ENCODE peak calls at places on chromosomes 2 and 18, in ten cellular contexts. Y is NT2/D1; F is naive thymus-derived CD4-positive, alpha-beta T cell; Q is pancreas; G is GM23248; T is hepatocyte; J is PC-3; L is mesendoderm; U is heart right ventricle; I is stomach. H is an unnamed sample.

GRCh38 chr2:24774373-24774772 is 18.8 kb downstream of the PTRHD1 start:
- DNase-seq in I (no peak), T (no peak), J (no peak), U (no peak), L (no peak), Y (no peak), Q (no peak), G (no peak), F (no peak), H (no peak)

GRCh38 chr2:241463276-241464135 is 44.9 kb downstream of the STK25 start:
- DNase-seq in F (no peak), U (no peak), I (no peak), G (no peak), Q (no peak), T (no peak), Y (no peak), J (no peak), L (no peak), H (no peak)

GRCh38 chr2:48283870-48284269 is 246.1 kb upstream of the STON1 start:
- DNase-seq in L (peak; percentile 12), F (no peak), U (no peak), T (no peak), Y (peak; percentile 33), Q (no peak), G (no peak), I (no peak), J (no peak), H (no peak)

GRCh38 chr2:102004588-102004987 is 12.8 kb downstream of the IL1R2 start:
- DNase-seq in Y (no peak), F (no peak), L (no peak), U (no peak), Q (no peak), G (no peak), J (no peak), T (no peak), I (no peak), H (no peak)

GRCh38 chr2:235553696-235554100 is 59.9 kb downstream of the AGAP1 start:
- DNase-seq in I (peak; percentile 43), Q (peak; percentile 37), T (no peak), J (no peak), U (no peak), Y (no peak), L (no peak), G (no peak), F (no peak), H (no peak)

GRCh38 chr2:112259509-112260294 is 4.9 kb upstream of the ZC3H8 start:
- DNase-seq in J (peak; percentile 87), Y (peak; percentile 80), F (peak; percentile 75), Q (peak; percentile 85), G (peak; percentile 83), I (peak; percentile 85), L (peak; percentile 84), T (peak; percentile 82), U (peak; percentile 80), H (peak; percentile 41)

GRCh38 chr2:108377815-108378630 is at the start of gene SULT1C4:
- DNase-seq in F (no peak), Y (no peak), U (peak; percentile 61), J (no peak), Q (peak; percentile 14), I (no peak), G (no peak), T (peak; percentile 90), L (peak; percentile 49), H (no peak)

GRCh38 chr18:30625961-30626360 is 416.6 kb downstream of the DSC3 start:
- DNase-seq in Y (no peak), G (no peak), L (no peak), J (no peak), T (no peak), U (no peak), Q (no peak), F (no peak), I (no peak), H (no peak)

GRCh38 chr2:199115169-199115568 is 342.6 kb downstream of the SATB2 start:
- DNase-seq in T (no peak), U (no peak), I (no peak), Q (no peak), J (no peak), L (no peak), F (no peak), Y (no peak), G (no peak), H (no peak)
- H3K4me3 ChIP-seq in T (no peak overlapping the region), U (no peak overlapping the region), I (no peak overlapping the region), Q (no peak overlapping the region), J (no peak overlapping the region), L (no peak overlapping the region), F (no peak overlapping the region), Y (no peak overlapping the region), G (no peak overlapping the region), H (no peak overlapping the region)

DNA sequence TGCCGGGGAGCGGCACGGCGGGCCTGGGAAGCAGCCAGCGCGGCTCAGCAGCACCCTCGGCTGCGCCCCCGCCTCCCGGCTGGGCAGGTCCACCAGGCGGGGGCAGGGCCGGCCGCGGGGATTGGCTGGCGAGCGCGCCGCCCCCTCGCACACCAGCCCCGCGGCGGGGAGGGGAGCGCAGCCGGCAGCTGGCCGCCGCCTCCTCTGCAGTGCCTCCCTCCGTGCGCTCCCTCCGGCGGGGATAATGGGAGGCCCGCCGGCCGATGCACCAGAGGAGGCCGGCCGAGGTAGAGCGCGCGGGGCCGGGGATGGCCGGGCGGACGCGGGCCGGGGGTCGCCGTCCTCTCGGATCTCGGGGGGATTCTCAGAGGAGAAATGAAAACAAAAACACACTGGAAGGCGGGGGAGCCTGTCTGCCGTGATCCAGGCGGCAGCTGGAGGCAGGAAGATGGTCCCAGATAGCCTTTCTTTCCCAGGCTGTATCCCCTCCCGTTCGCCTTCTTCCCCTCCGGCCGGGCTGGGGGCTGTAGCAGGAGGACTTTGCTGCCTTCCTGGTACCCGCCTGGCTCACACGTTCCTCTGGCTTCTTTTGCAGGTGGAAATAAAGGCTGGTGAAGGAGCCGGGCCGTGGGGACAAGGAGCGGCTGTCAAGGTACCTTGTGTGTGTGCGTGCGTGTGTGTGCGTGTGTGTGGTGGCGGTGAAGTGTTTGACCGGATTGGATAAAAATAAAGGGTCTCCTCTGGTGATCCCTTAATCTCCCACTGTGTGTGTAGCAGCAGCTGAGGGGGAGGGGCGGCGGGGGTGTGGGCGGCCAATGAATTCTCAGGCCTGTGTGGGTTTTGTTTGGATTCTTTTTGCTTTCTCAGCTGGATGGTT is 18.0 kb downstream of the TET3 start:
- DNase-seq in F (peak; percentile 89), U (peak; percentile 88), L (peak; percentile 92), I (peak; percentile 87), T (peak; percentile 95), Q (peak; percentile 78), J (peak; percentile 84), G (peak; percentile 96), Y (no peak), H (no peak)
- H3K4me1 ChIP-seq in F (peaks cover 35% of the 10 kb centered on the region), U (peaks cover 75% of the 10 kb centered on the region), L (peaks cover 23% of the 10 kb centered on the region), I (peaks cover 84% of the 10 kb centered on the region), T (peaks cover 48% of the 10 kb centered on the region), Q (no peaks in the 10 kb centered on the region), J (peaks cover 38% of the 10 kb centered on the region), G (peaks cover 37% of the 10 kb centered on the region), Y (peaks cover 26% of the 10 kb centered on the region), H (peaks cover 40% of the 10 kb centered on the region)

GRCh38 chr2:134009440-134009839 is 244.4 kb upstream of the MGAT5 start:
- DNase-seq in Y (no peak), T (no peak), I (no peak), U (no peak), J (no peak), Q (no peak), L (peak; percentile 16), G (no peak), F (no peak), H (no peak)

GRCh38 chr2:134014196-134014960 is 239.5 kb upstream of the MGAT5 start:
- DNase-seq in L (no peak), T (no peak), Y (no peak), I (no peak), F (no peak), Q (no peak), U (no peak), G (no peak), J (no peak), H (no peak)

GRCh38 chr2:134011936-134012586 is 241.8 kb upstream of the MGAT5 start:
- DNase-seq in G (no peak), Y (no peak), Q (no peak), U (no peak), F (no peak), I (no peak), J (no peak), L (no peak), T (no peak), H (no peak)

GRCh38 chr2:134002921-134003320 is 251.0 kb upstream of the MGAT5 start:
- DNase-seq in U (no peak), J (no peak), T (no peak), Y (no peak), Q (no peak), G (no peak), L (no peak), F (no peak), I (no peak), H (no peak)

GRCh38 chr2:134008837-134009236 is 245.0 kb upstream of the MGAT5 start:
- DNase-seq in J (no peak), G (no peak), Q (no peak), L (peak; percentile 30), U (no peak), F (no peak), T (no peak), I (no peak), Y (no peak), H (no peak)
- H3K27me3 ChIP-seq in J (peaks cover 12% of the 10 kb centered on the region), G (no peaks in the 10 kb centered on the region), Q (no peaks in the 10 kb centered on the region), L (no peaks in the 10 kb centered on the region), U (no peaks in the 10 kb centered on the region), F (no peaks in the 10 kb centered on the region), T (no peaks in the 10 kb centered on the region), I (no peaks in the 10 kb centered on the region), Y (no peaks in the 10 kb centered on the region), H (no peaks in the 10 kb centered on the region)

GRCh38 chr2:7011376-7012083 is 94.3 kb downstream of the RNF144A start:
- DNase-seq in T (no peak), G (peak; percentile 96), Q (no peak), L (no peak), U (no peak), Y (no peak), F (no peak), J (peak; percentile 96), I (no peak), H (no peak)

GRCh38 chr2:7009207-7009911 is 92.1 kb downstream of the RNF144A start:
- DNase-seq in G (peak; percentile 4), Y (no peak), L (no peak), I (no peak), T (no peak), Q (no peak), F (no peak), J (no peak), U (no peak), H (no peak)

GRCh38 chr2:7007846-7008741 is 90.9 kb downstream of the RNF144A start:
- DNase-seq in Q (peak; percentile 71), J (peak; percentile 69), T (no peak), U (peak; percentile 94), L (peak; percentile 41), F (no peak), Y (no peak), G (peak; percentile 15), I (peak; percentile 83), H (no peak)

GRCh38 chr2:7012141-7012809 is 95.1 kb downstream of the RNF144A start:
- DNase-seq in Y (no peak), L (no peak), I (no peak), Q (no peak), T (no peak), G (peak; percentile 95), J (peak; percentile 81), F (no peak), U (peak; percentile 59), H (no peak)

DNA sequence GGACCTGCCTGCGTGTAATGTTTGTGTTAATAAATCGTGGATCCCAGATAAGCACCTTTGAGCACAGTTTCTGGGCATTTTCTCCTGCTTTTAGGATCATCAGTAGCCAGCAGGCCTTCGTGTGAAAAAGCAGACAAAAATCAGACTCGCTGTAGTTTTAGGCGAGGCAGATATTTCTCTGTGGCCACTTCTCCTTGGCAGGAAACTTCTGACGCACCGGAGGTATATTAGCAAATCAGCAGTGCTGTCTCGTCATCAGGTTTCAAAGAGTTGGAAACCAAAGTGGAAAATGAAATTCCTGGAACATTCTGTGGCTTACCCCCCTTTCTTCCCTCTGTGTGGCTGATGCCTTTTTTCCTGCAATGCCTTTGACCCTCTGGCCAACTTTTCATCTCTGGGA is 93.2 kb downstream of the RNF144A start:
- DNase-seq in U (no peak), L (no peak), Q (no peak), Y (no peak), I (no peak), G (peak; percentile 93), J (peak; percentile 72), F (no peak), T (peak; percentile 42), H (no peak)
- H3K4me3 ChIP-seq in U (no peak overlapping the region), L (no peak overlapping the region), Q (no peak overlapping the region), Y (no peak overlapping the region), I (no peak overlapping the region), G (no peak overlapping the region), J (no peak overlapping the region), F (no peak overlapping the region), T (no peak overlapping the region), H (no peak overlapping the region)

H was measured in thoracic aorta.